ENCODE peak calls at places on chromosomes 3 and 15, in five cellular contexts. P is activated naive CD8-positive, alpha-beta T cell treated with anti-CD3 and anti-CD28 coated beads, Interleukin-2, amount 10 ng/mL, durations not matched to agents 7 days and 5 days; W is HCT116; B is CD4-positive, alpha-beta T cell; U is aorta. V is an unnamed sample.

GRCh38 chr3:72152551-72153476 is 367.9 kb upstream of the PROK2 start:
- ATAC-seq in P (no peak), W (peak), B (no peak), U (peak), V (peak)

GRCh38 chr3:66083961-66084270 is 45.2 kb upstream of the MAGI1 start:
- ATAC-seq in P (no peak), W (peak), B (no peak), U (no peak), V (no peak)

GRCh38 chr3:122629763-122630162 is 50.9 kb upstream of the PARP14 start:
- ATAC-seq in P (no peak), W (no peak), B (no peak), U (no peak), V (no peak)

GRCh38 chr3:11159421-11159904 is 5.2 kb downstream of the HRH1 start:
- ATAC-seq in P (no peak), W (peak), B (no peak), U (peak), V (peak)

GRCh38 chr15:55799287-55800212 is 56.6 kb upstream of the PRTG start:
- ATAC-seq in P (no peak), W (peak), B (no peak), U (no peak), V (no peak)

GRCh38 chr15:76347507-76348055 is 11.0 kb downstream of the ISL2 start:
- ATAC-seq in P (no peak), W (no peak), B (no peak), U (no peak), V (no peak)

GRCh38 chr3:177744873-177745646 is 547.8 kb upstream of the TBL1XR1 start:
- ATAC-seq in P (no peak), W (no peak), B (no peak), U (no peak), V (no peak)

GRCh38 chr15:68614621-68615035 is 35.8 kb downstream of the CORO2B start:
- ATAC-seq in P (no peak), W (no peak), B (no peak), U (no peak), V (no peak)

GRCh38 chr15:90209591-90209990 is 8.5 kb downstream of the SEMA4B start:
- ATAC-seq in P (no peak), W (no peak), B (no peak), U (no peak), V (no peak)

GRCh38 chr15:28944696-28945300 is 59.0 kb downstream of the APBA2 start:
- ATAC-seq in P (no peak), W (no peak), B (no peak), U (no peak), V (no peak)

GRCh38 chr3:122944671-122945151 is 82.9 kb downstream of the SEMA5B start:
- ATAC-seq in P (no peak), W (no peak), B (no peak), U (no peak), V (no peak)

GRCh38 chr3:12959838-12960378 is 113.3 kb downstream of the IQSEC1 start:
- ATAC-seq in P (no peak), W (no peak), B (peak), U (no peak), V (peak)